ENCODE peak calls at places on chromosomes 12 and 14, in four cellular contexts. Y is HCT116; M is CD8-positive, alpha-beta T cell; V is ascending aorta. A is an unnamed sample.

GRCh38 chr14:74647834-74648361 is 35.9 kb upstream of the LTBP2 start:
- DNase-seq in Y (no peak), M (no peak), V (no peak), A (no peak)

GRCh38 chr14:103105580-103106168 is 11.1 kb downstream of the EXOC3L4 start:
- DNase-seq in Y (no peak), M (no peak), V (no peak), A (peak; percentile 59)

GRCh38 chr12:31659087-31659942 is at the start of gene ETFBKMT:
- DNase-seq in Y (peak; percentile 93), M (peak; percentile 92), V (peak; percentile 94), A (peak; percentile 94)

GRCh38 chr12:53825246-53826081 is 73.7 kb upstream of the CISTR start:
- DNase-seq in Y (peak; percentile 83), M (no peak), V (no peak), A (peak; percentile 69)

GRCh38 chr12:131896811-131897270 is 2.4 kb downstream of the ULK1 start:
- DNase-seq in Y (no peak), M (no peak), V (no peak), A (no peak)

GRCh38 chr12:51009038-51009437 is 17.1 kb downstream of the SLC11A2 start:
- DNase-seq in Y (no peak), M (peak; percentile 65), V (peak; percentile 84), A (no peak)

GRCh38 chr12:6368906-6369525 is 6.3 kb downstream of the SCNN1A start:
- DNase-seq in Y (no peak), M (no peak), V (no peak), A (no peak)

GRCh38 chr14:100022772-100023451 is 42.3 kb upstream of the EVL start:
- DNase-seq in Y (no peak), M (no peak), V (no peak), A (no peak)

GRCh38 chr12:32305163-32305562 is 94.2 kb upstream of the FGD4 start:
- DNase-seq in Y (peak; percentile 21), M (no peak), V (no peak), A (no peak)

GRCh38 chr12:26379777-26380467 is 184.5 kb downstream of the SSPN start:
- DNase-seq in Y (no peak), M (no peak), V (no peak), A (no peak)

GRCh38 chr12:50625029-50625875 is 120.5 kb downstream of the DIP2B start:
- DNase-seq in Y (no peak), M (no peak), V (no peak), A (no peak)

GRCh38 chr14:32709072-32709471 is 229.6 kb upstream of the NPAS3 start:
- DNase-seq in Y (no peak), M (no peak), V (peak; percentile 66), A (no peak)

GRCh38 chr12:49366652-49367380 is 446 bp upstream of the SPATS2 start:
- DNase-seq in Y (peak; percentile 80), M (peak; percentile 89), V (peak; percentile 88), A (peak; percentile 98)

GRCh38 chr12:49367381-49368239 is at the start of gene SPATS2:
- DNase-seq in Y (no peak), M (no peak), V (peak; percentile 96), A (no peak)

GRCh38 chr12:49370539-49370938 is 3.3 kb downstream of the SPATS2 start:
- DNase-seq in Y (no peak), M (no peak), V (no peak), A (no peak)

GRCh38 chr12:49369723-49370145 is 2.5 kb downstream of the SPATS2 start:
- DNase-seq in Y (no peak), M (no peak), V (no peak), A (no peak)

DNA sequence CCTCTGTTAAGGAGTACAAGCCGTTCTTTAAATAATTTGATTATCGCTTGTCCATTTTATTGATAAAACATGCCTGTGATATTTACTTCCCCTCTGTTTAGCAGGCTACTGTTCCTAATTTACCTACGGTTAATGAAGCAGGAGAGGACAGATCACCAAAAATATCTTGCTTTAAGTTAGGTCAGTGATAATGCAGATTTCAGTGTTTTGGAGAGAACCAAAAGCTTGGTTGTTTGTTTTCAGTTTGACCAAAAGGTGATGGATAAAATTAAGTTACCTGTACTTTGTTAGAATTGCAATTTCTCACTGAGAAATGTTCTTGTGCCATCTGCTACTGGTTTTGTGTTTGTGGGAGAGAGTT is 958 bp downstream of the SPATS2 start:
- DNase-seq in Y (no peak), M (no peak), V (no peak), A (no peak)
- H3K4me3 ChIP-seq in Y (peak overlapping the region; percentile 71), M (peak overlapping the region; percentile 100), V (peak overlapping the region; percentile 94), A (peak overlapping the region; percentile 93)

GRCh38 chr12:105352049-105352448 is 21.6 kb downstream of the C12orf75 start:
- DNase-seq in Y (no peak), M (no peak), V (no peak), A (no peak)

GRCh38 chr12:105355752-105356151 is 25.3 kb downstream of the C12orf75 start:
- DNase-seq in Y (peak; percentile 18), M (no peak), V (no peak), A (no peak)

GRCh38 chr12:105357162-105357691 is 26.7 kb downstream of the C12orf75 start:
- DNase-seq in Y (no peak), M (no peak), V (no peak), A (no peak)

GRCh38 chr12:105351523-105351922 is 21.0 kb downstream of the C12orf75 start:
- DNase-seq in Y (no peak), M (no peak), V (no peak), A (no peak)

GRCh38 chr12:105352940-105353635 is 22.6 kb downstream of the C12orf75 start:
- DNase-seq in Y (no peak), M (no peak), V (no peak), A (no peak)
- H3K4me3 ChIP-seq in Y (no peak overlapping the region), M (no peak overlapping the region), V (peak overlapping the region; percentile 50), A (no peak overlapping the region)

GRCh38 chr14:57712101-57712500 is 153.8 kb downstream of the SLC35F4 start:
- DNase-seq in Y (no peak), M (no peak), V (no peak), A (no peak)
- H3K4me3 ChIP-seq in Y (no peak overlapping the region), M (no peak overlapping the region), V (no peak overlapping the region), A (no peak overlapping the region)

GRCh38 chr12:115295886-115296285 is 611.9 kb upstream of the TBX3 start:
- DNase-seq in Y (no peak), M (no peak), V (no peak), A (no peak)

GRCh38 chr12:115297445-115297844 is 613.5 kb upstream of the TBX3 start:
- DNase-seq in Y (no peak), M (no peak), V (no peak), A (no peak)

GRCh38 chr12:115294443-115295133 is 610.6 kb upstream of the TBX3 start:
- DNase-seq in Y (no peak), M (no peak), V (no peak), A (no peak)

DNA sequence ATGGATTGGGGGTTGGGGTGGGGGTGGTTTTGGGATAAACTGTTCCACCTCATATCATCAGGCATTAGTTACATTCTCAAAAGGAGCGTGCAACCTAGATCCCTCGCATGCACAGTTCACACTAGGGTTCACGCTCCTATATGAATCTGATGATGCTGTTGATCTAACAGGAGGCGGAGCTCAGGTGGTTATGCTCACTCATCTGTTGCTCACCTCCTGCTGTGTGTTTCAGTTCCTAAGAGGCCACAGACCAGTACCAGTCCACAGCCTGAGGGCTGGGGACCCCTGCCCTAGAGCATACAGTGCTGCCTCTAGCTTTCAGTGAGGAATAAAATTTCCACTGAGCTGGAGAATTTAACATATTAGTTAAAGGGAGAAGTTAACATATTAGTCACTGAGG is 612.6 kb upstream of the TBX3 start:
- DNase-seq in Y (no peak), M (no peak), V (no peak), A (no peak)
- H3K4me3 ChIP-seq in Y (no peak overlapping the region), M (no peak overlapping the region), V (no peak overlapping the region), A (no peak overlapping the region)

DNA sequence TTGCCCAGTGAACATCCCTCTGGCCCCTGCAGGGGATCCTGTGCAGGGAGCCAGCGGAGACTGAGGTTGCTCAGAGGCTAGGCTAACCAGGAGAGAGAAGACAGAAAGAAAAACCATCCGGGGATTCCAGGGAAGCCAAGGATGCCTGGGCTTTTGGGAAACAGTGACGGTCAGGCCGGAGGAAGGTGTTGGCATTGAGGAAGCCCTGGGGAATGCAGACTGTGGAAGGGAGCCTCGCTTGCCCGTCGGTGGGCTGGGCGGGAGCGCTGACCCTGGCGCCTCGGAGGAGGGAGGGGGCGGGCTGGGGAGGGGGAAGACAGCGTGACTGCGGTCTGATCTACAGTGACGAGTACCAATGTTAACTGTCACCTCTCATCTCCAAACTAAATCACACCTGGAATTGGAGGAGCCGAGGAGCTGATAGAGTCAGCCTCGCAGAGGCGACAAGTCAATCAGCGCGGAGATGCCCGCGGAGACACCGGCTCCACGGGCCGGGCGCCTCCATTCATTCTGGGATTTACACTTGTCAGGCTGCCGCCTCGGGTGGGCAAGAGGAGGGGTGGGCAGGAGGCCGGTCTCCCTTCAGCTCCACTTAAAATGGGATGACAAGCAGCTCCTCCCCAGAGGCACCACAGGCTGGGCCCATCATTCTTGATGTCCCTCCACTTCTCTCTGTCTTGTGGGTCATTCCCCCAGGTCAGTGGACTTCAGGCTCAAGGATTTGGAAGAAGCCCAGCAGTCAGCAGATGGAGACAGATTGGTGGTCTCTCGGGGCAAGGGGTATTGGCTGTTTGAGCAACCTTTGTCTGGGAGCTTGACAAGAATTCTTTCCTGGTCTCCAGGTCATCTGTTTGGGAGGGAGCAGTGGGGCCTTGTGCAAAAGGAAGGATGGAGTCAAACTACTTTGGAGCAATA is 20.4 kb upstream of the GPATCH2L start:
- DNase-seq in Y (no peak), M (no peak), V (no peak), A (no peak)
- H3K4me3 ChIP-seq in Y (no peak overlapping the region), M (no peak overlapping the region), V (no peak overlapping the region), A (no peak overlapping the region)

A was measured in PC-9.